ENCODE peak calls at places on chromosomes 6 and 20, in four cellular contexts. M is ovary, H is sigmoid colon, A is astrocyte. G is an unnamed sample.

GRCh38 chr6:659716-660581 is 3.0 kb upstream of the HUS1B start:
- DNase-seq in M (no peak), H (no peak), A (no peak), G (no peak)

GRCh38 chr6:162251257-162251656 is 476.3 kb downstream of the PRKN start:
- DNase-seq in M (no peak), H (no peak), A (no peak), G (no peak)

GRCh38 chr6:84018453-84019061 is 15.0 kb upstream of the MRAP2 start:
- DNase-seq in M (no peak), H (no peak), A (no peak), G (no peak)

GRCh38 chr20:24543168-24543567 is 73.7 kb downstream of the SYNDIG1 start:
- DNase-seq in M (no peak), H (no peak), A (no peak), G (no peak)

GRCh38 chr6:75113446-75113845 is 92.4 kb downstream of the COL12A1 start:
- DNase-seq in M (no peak), H (no peak), A (peak; percentile 43), G (no peak)

GRCh38 chr6:7590918-7591302 is 912 bp downstream of the SNRNP48 start:
- DNase-seq in M (no peak), H (no peak), A (no peak), G (no peak)

GRCh38 chr6:77073410-77073760 is 389.9 kb downstream of the HTR1B start:
- DNase-seq in M (no peak), H (no peak), A (no peak), G (no peak)

GRCh38 chr6:6614096-6614964 is 25.8 kb downstream of the LY86 start:
- DNase-seq in M (no peak), H (no peak), A (no peak), G (peak; percentile 55)

GRCh38 chr6:33297406-33297955 is 1.3 kb downstream of the RGL2 start:
- DNase-seq in M (peak; percentile 50), H (no peak), A (no peak), G (no peak)

GRCh38 chr6:63351995-63352586 is 32.3 kb upstream of the LGSN start:
- DNase-seq in M (no peak), H (no peak), A (peak; percentile 49), G (no peak)

GRCh38 chr6:10595731-10596664 is 74.8 kb downstream of the GCNT2 start:
- DNase-seq in M (no peak), H (no peak), A (peak; percentile 67), G (no peak)

GRCh38 chr6:143514996-143515760 is 3.7 kb upstream of the FUCA2 start:
- DNase-seq in M (peak; percentile 63), H (peak; percentile 66), A (peak; percentile 35), G (no peak)

GRCh38 chr6:1608222-1608975 is 1.3 kb upstream of the FOXC1 start:
- DNase-seq in M (no peak), H (no peak), A (no peak), G (no peak)

GRCh38 chr6:19812512-19813119 is 24.6 kb upstream of the ID4 start:
- DNase-seq in M (no peak), H (no peak), A (peak; percentile 39), G (no peak)

GRCh38 chr20:46699651-46700359 is 9.6 kb upstream of the SLC2A10 start:
- DNase-seq in M (no peak), H (no peak), A (no peak), G (no peak)

GRCh38 chr6:10361428-10361827 is 53.4 kb downstream of the TFAP2A start:
- DNase-seq in M (no peak), H (no peak), A (no peak), G (no peak)

GRCh38 chr20:17676942-17677341 is 5.1 kb downstream of the RRBP1 start:
- DNase-seq in M (no peak), H (no peak), A (no peak), G (no peak)

GRCh38 chr20:57432874-57433491 is 41.8 kb downstream of the RBM38 start:
- DNase-seq in M (peak; percentile 44), H (peak; percentile 85), A (no peak), G (no peak)

GRCh38 chr6:10210052-10210451 is 204.8 kb downstream of the TFAP2A start:
- DNase-seq in M (no peak), H (no peak), A (peak; percentile 15), G (no peak)

GRCh38 chr6:3443221-3443515 is 13.7 kb downstream of the SLC22A23 start:
- DNase-seq in M (no peak), H (no peak), A (no peak), G (no peak)

GRCh38 chr20:14336667-14337066 is 745 bp downstream of the FLRT3 start:
- DNase-seq in M (no peak), H (no peak), A (peak; percentile 3), G (no peak)

GRCh38 chr6:25288518-25288917 is 9.3 kb downstream of the CARMIL1 start:
- DNase-seq in M (no peak), H (no peak), A (no peak), G (no peak)

GRCh38 chr20:22333885-22334545 is 250.4 kb downstream of the FOXA2 start:
- DNase-seq in M (no peak), H (no peak), A (peak; percentile 8), G (peak; percentile 28)

GRCh38 chr6:100568255-100568654 is 103.5 kb upstream of the SIM1 start:
- DNase-seq in M (no peak), H (no peak), A (peak; percentile 25), G (no peak)

GRCh38 chr6:81562169-81562568 is 190.3 kb downstream of the TENT5A start:
- DNase-seq in M (no peak), H (no peak), A (peak; percentile 89), G (no peak)

GRCh38 chr6:85435872-85436271 is 14.0 kb upstream of the NT5E start:
- DNase-seq in M (no peak), H (no peak), A (no peak), G (no peak)

GRCh38 chr6:144349690-144350132 is 64.6 kb downstream of the UTRN start:
- DNase-seq in M (no peak), H (no peak), A (peak; percentile 84), G (no peak)

GRCh38 chr6:18226451-18226850 is 37.9 kb downstream of the DEK start:
- DNase-seq in M (no peak), H (no peak), A (peak; percentile 89), G (no peak)

GRCh38 chr6:90403489-90404381 is 107.1 kb upstream of the BACH2 start:
- DNase-seq in M (peak; percentile 53), H (no peak), A (peak; percentile 85), G (peak; percentile 30)

GRCh38 chr6:26431258-26432162 is 8.8 kb upstream of the BTN3A3 start:
- DNase-seq in M (no peak), H (no peak), A (peak; percentile 8), G (no peak)

GRCh38 chr6:158789115-158789917 is 29.9 kb downstream of the EZR start:
- DNase-seq in M (no peak), H (no peak), A (no peak), G (no peak)

GRCh38 chr6:134317471-134318131 is at the start of gene SGK1:
- DNase-seq in M (peak; percentile 73), H (no peak), A (peak; percentile 32), G (no peak)

GRCh38 chr6:119347466-119348307 is 1.9 kb downstream of the MAN1A1 start:
- DNase-seq in M (peak; percentile 36), H (peak; percentile 76), A (no peak), G (no peak)

GRCh38 chr20:50070361-50070760 is 42.6 kb downstream of the UBE2V1 start:
- DNase-seq in M (peak; percentile 15), H (peak; percentile 13), A (no peak), G (no peak)

GRCh38 chr6:131640100-131640499 is 3.0 kb downstream of the ENPP3 start:
- DNase-seq in M (no peak), H (no peak), A (no peak), G (no peak)
- H3K36me3 ChIP-seq in M (no peaks in the 10 kb centered on the region), H (no peaks in the 10 kb centered on the region), A (no peaks in the 10 kb centered on the region), G (no peaks in the 10 kb centered on the region)

DNA sequence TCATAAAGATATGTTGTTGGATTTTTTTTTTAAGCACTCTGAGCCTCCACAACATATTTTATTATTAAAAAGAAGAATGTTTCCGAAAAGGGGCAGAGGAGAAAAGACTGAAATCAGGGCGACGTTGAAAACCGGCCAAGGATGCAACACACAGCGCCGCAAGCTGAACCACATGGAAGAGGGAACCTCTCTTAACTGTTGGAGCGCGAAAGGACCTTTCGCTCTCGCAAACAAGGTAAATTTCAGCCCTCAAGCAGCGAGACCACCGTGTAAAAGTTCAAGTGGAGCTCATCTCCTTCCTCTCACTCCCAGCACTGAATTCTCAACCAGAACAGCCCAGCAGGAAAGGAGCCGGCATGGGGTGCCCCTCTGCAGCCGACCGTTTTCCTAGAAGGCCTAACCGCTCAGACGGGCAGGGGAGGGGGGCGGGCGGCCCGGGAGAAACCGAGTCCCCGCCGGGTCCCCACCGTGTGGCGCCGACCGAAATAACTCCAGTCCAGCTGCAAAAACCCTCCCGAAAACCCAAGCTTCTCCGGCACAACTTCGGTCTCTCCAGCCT is 619 bp downstream of the GPR63 start:
- DNase-seq in M (no peak), H (no peak), A (no peak), G (peak; percentile 14)
- H3K27ac ChIP-seq in M (no peak overlapping the region), H (peak overlapping the region; percentile 59), A (no peak overlapping the region), G (peak overlapping the region; percentile 35)

GRCh38 chr6:43582911-43583310 is 6.9 kb downstream of the POLH start:
- DNase-seq in M (no peak), H (no peak), A (no peak), G (no peak)

GRCh38 chr6:43588194-43588593 is 12.2 kb downstream of the POLH start:
- DNase-seq in M (no peak), H (no peak), A (no peak), G (no peak)

GRCh38 chr6:43579171-43579570 is 3.2 kb downstream of the POLH start:
- DNase-seq in M (no peak), H (no peak), A (peak; percentile 31), G (no peak)

DNA sequence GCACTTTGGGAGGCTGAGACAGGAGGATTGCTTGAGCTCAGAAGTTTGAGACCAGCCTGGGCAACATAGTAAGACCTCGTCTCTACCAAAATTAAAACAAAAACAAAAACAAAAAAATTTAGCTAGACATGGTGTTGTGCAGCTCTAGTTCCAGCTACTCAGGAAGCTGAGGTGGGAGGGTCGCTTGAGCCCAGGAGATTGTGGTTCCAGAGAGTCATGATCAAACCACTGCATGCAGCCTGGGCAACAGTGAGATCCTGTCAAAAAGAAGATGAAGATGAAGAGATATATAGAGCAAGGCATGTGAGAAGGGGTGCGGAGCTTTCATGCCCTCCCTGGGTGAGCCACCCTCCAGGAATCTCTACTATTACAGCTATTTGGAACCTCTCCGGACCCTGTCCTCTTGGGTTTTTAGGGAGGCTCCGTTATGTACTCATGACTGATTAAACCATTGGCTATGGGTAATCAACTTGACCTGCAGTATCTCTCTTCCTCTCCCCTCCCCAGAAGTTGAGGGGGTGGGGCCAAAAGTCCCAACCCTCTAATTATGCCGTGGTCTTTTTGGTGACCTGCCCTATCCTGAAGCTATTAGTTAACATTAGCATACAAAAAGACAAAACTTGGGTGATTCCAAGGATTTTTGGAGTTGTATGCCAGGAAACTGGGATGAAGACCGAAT is 9.0 kb downstream of the POLH start:
- DNase-seq in M (no peak), H (no peak), A (peak; percentile 42), G (no peak)
- H3K36me3 ChIP-seq in M (no peaks in the 10 kb centered on the region), H (peaks cover 21% of the 10 kb centered on the region), A (peaks cover 38% of the 10 kb centered on the region), G (no peaks in the 10 kb centered on the region)

DNA sequence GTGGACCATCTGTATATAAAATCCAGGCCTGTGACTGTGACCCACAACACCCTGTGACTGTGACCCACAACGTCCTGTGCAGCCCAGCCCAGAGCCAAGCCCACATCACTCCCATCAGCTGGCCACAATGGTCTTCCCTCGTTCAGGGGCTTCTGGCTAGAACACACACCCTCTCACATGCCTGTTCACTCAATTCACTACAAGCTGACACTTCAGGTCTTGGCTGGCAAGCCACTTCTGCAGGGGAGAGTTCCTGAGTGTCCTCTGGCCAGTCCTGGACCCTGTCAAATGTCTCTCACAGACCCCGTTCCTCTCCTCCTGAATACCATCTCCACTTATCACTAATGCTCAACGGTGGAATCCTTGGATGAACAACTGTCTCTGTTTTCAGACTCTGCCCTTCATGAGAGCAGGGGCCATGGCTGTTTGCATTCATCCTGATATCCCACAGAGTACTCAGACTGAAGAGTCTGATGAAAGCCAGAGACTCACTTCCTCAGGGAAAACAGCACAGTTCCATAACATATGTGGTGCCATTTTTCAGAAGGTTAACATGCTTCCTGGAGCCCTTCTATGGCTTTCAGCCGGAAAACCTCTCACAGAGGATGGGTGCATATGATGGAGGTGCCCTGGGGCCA is 56.0 kb downstream of the MYH7B start:
- DNase-seq in M (no peak), H (no peak), A (no peak), G (peak; percentile 8)
- H3K27ac ChIP-seq in M (no peak overlapping the region), H (no peak overlapping the region), A (no peak overlapping the region), G (no peak overlapping the region)

G was measured in uterus.